ENCODE peak calls at places on chromosomes 12 and 14, in six cellular contexts. W, Y, D, T, E and A are unnamed samples.

GRCh38 chr12:71900091-71900490 is 38.6 kb upstream of the TPH2 start:
- DNase-seq in D (no peak), E (no peak), T (no peak), Y (no peak), W (no peak), A (no peak)

GRCh38 chr14:37124617-37125016 is 47.8 kb downstream of the SLC25A21 start:
- DNase-seq in T (no peak), E (no peak), D (no peak), W (no peak), Y (no peak), A (no peak)

GRCh38 chr12:58310828-58311273 is 369.5 kb downstream of the ATP23 start:
- DNase-seq in E (no peak), D (no peak), W (no peak), Y (no peak), T (no peak), A (no peak)

GRCh38 chr14:21070610-21071224 is 613 bp downstream of the ARHGEF40 start:
- DNase-seq in D (peak), E (peak), T (peak), Y (no peak), W (peak), A (no peak)

GRCh38 chr12:12799163-12799920 is 13.8 kb upstream of the DDX47 start:
- DNase-seq in D (no peak), W (no peak), T (no peak), Y (no peak), E (no peak), A (no peak)

GRCh38 chr12:75438052-75438754 is 42.4 kb upstream of the GLIPR1 start:
- DNase-seq in D (no peak), E (no peak), W (no peak), T (no peak), Y (no peak), A (no peak)

GRCh38 chr14:69354383-69355154 is 43.5 kb downstream of the ERH start:
- DNase-seq in W (no peak), Y (no peak), D (no peak), E (peak), T (no peak), A (no peak)

GRCh38 chr14:26730929-26731618 is 133.2 kb upstream of the NOVA1 start:
- DNase-seq in E (no peak), T (no peak), D (no peak), Y (no peak), W (no peak), A (no peak)

GRCh38 chr12:106815741-106816140 is 41.3 kb downstream of the RIC8B start:
- DNase-seq in T (no peak), D (no peak), Y (no peak), E (no peak), W (no peak), A (no peak)

DNA sequence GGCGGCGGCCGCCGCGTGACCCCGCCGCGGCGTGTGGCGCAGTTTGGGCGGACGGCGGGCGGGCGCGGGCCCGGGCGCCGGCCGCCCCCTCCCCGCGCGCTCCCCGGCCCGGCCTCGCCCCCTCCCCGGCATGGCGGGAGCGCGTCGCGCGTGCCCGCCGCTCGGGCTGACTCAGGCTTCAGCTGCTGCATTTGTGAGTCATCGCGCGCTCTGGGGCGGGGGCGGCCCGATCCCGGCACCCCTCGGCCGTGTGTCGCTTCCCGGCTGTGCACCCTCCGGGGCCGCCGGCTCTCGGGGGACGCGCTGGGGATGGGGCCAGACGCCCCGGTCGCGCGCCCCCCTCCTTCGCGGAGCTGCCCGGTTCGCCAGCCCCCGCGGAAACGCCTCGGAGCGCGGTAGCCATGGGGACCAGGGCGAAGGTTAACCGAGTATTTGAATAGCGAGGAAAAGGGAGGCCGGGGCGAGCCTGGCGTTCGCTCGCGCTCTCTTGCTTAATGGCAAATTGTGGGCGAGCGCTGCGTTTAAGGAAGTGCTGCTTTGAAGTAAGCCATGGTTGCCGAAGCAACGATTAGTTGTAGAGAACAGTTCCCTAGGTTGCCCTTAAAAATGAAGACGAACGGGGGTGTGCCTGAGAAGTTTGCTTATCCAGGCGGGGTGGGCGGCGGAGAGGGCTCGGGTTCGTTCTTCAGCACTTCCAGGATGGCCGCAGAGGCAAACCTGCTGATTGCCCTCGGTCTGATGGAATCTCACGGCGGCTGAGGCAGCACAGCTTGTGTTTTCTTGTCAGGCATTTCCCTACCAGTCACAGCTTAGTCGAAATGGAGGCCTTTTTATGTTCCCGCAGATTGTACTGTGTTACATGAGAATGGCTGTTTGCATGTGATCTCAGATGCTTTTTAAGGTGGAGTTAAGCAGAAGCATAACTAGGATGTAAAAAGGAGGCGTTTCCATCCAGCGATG is 887 bp downstream of the EIF5 start:
- DNase-seq in D (peak), Y (peak), W (peak), T (peak), E (peak), A (no peak)
- TF ChIP-seq POLR2A in D (peak), Y (no peak), W (no peak), T (no peak), E (peak), A (no peak)

DNA sequence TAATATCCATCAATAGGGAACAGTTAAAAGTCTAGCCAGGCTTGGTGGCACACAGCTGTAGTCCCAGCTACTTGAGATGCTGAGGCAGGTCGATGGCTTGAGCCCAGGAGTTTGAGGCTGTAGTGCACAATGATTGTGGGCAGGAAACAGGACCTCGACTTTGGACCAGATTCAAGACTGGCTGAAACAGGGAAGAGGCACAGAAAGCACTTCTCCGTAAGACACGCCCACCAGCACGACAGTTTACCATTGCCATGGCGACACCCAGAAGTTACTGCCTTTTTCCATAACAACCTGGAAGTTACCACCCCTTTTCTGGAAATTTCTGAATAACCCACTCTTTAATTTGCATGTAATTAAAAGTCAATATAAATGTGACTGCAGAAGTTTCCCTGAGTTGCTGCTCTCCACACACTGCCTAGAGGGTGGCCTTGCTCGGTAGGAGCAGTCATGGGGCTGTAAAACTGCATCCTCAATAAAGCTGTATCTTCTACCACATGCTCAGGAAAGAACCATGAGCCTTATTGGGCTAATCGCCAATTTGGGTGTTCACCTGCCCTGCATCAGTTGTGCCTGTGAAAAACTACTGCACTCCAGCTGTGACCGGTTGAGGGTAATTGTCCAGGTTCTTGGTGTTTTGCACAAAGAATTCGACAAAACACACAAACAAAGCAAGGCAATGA is 4.6 kb upstream of the LRRC23 start:
- DNase-seq in W (peak), E (peak), Y (no peak), T (no peak), D (no peak), A (no peak)
- TF ChIP-seq POLR2A in W (no peak), E (peak), Y (no peak), T (no peak), D (no peak), A (no peak)

GRCh38 chr14:74595006-74595735 is 16.9 kb downstream of the LTBP2 start:
- DNase-seq in Y (no peak), D (no peak), E (peak), W (peak), T (peak), A (no peak)

GRCh38 chr14:74594021-74594420 is 18.0 kb downstream of the LTBP2 start:
- DNase-seq in Y (no peak), D (no peak), T (peak), W (no peak), E (no peak), A (no peak)

GRCh38 chr14:74599946-74600345 is 12.1 kb downstream of the LTBP2 start:
- DNase-seq in D (no peak), T (peak), W (no peak), E (no peak), Y (no peak), A (no peak)

GRCh38 chr14:74599201-74599809 is 12.7 kb downstream of the LTBP2 start:
- DNase-seq in E (no peak), D (no peak), W (no peak), T (peak), Y (no peak), A (no peak)

GRCh38 chr14:74596747-74597456 is 15.1 kb downstream of the LTBP2 start:
- DNase-seq in T (peak), D (no peak), E (no peak), W (no peak), Y (no peak), A (no peak)
- TF ChIP-seq POLR2A in T (no peak), D (no peak), E (no peak), W (no peak), Y (no peak), A (no peak)

GRCh38 chr14:88562831-88563686 is at the start of gene ZC3H14:
- DNase-seq in E (peak), Y (peak), W (peak), T (peak), D (peak), A (no peak)
- TF ChIP-seq POLR2A in E (peak), Y (peak), W (peak), T (no peak), D (peak), A (peak)